ENCODE peak calls at places on chromosomes 16 and 17, in ten cellular contexts. One of them, this sample, is unnamed.
A peak's percentile ranks its signal among the peaks of the same experiment; 100 is the strongest.

GRCh38 chr17:50127661-50128361 is 2.1 kb downstream of the SAMD14 start:
- DNase-seq in endothelial cell of umbilical vein: peak; percentile 51
- DNase-seq in fibroblast of lung: no peak
- DNase-seq in IMR-90: peak; percentile 45
- DNase-seq in GM23248: no peak
- DNase-seq in H9: no peak
- DNase-seq in PC-3: peak; percentile 35
- DNase-seq in DND-41: no peak
- DNase-seq in hepatocyte: no peak
- DNase-seq in neural progenitor cell: no peak
- DNase-seq in this sample: peak; percentile 55

GRCh38 chr16:78673157-78673556 is 573.7 kb downstream of the WWOX start:
- DNase-seq in endothelial cell of umbilical vein: no peak
- DNase-seq in fibroblast of lung: no peak
- DNase-seq in IMR-90: no peak
- DNase-seq in GM23248: no peak
- DNase-seq in H9: no peak
- DNase-seq in PC-3: no peak
- DNase-seq in DND-41: no peak
- DNase-seq in hepatocyte: no peak
- DNase-seq in neural progenitor cell: no peak
- DNase-seq in this sample: no peak

GRCh38 chr16:84334058-84334457 is 34.3 kb upstream of the ATP2C2 start:
- DNase-seq in endothelial cell of umbilical vein: no peak
- DNase-seq in fibroblast of lung: no peak
- DNase-seq in IMR-90: no peak
- DNase-seq in GM23248: no peak
- DNase-seq in H9: no peak
- DNase-seq in PC-3: no peak
- DNase-seq in DND-41: no peak
- DNase-seq in hepatocyte: no peak
- DNase-seq in neural progenitor cell: no peak
- DNase-seq in this sample: no peak

GRCh38 chr16:68781784-68782183 is 44.7 kb downstream of the CDH1 start:
- DNase-seq in endothelial cell of umbilical vein: no peak
- DNase-seq in fibroblast of lung: no peak
- DNase-seq in IMR-90: no peak
- DNase-seq in GM23248: no peak
- DNase-seq in H9: no peak
- DNase-seq in PC-3: no peak
- DNase-seq in DND-41: no peak
- DNase-seq in hepatocyte: no peak
- DNase-seq in neural progenitor cell: no peak
- DNase-seq in this sample: no peak

GRCh38 chr17:38921756-38922411 is 3.5 kb upstream of the LASP1NB start:
- DNase-seq in endothelial cell of umbilical vein: no peak
- DNase-seq in fibroblast of lung: no peak
- DNase-seq in IMR-90: no peak
- DNase-seq in GM23248: peak; percentile 21
- DNase-seq in H9: no peak
- DNase-seq in PC-3: no peak
- DNase-seq in DND-41: no peak
- DNase-seq in hepatocyte: no peak
- DNase-seq in neural progenitor cell: no peak
- DNase-seq in this sample: peak; percentile 26

GRCh38 chr17:67285360-67285759 is 40.4 kb upstream of the HELZ start:
- DNase-seq in endothelial cell of umbilical vein: no peak
- DNase-seq in fibroblast of lung: no peak
- DNase-seq in IMR-90: no peak
- DNase-seq in GM23248: no peak
- DNase-seq in H9: no peak
- DNase-seq in PC-3: peak; percentile 63
- DNase-seq in DND-41: no peak
- DNase-seq in hepatocyte: no peak
- DNase-seq in neural progenitor cell: no peak
- DNase-seq in this sample: no peak

GRCh38 chr17:48725005-48725293 is 2.0 kb downstream of the PRAC2 start:
- DNase-seq in endothelial cell of umbilical vein: no peak
- DNase-seq in fibroblast of lung: no peak
- DNase-seq in IMR-90: no peak
- DNase-seq in GM23248: peak; percentile 29
- DNase-seq in H9: no peak
- DNase-seq in PC-3: peak; percentile 57
- DNase-seq in DND-41: no peak
- DNase-seq in hepatocyte: no peak
- DNase-seq in neural progenitor cell: no peak
- DNase-seq in this sample: no peak

GRCh38 chr17:64378890-64379354 is 11.7 kb downstream of the PECAM1 start:
- DNase-seq in endothelial cell of umbilical vein: peak; percentile 83
- DNase-seq in fibroblast of lung: peak; percentile 62
- DNase-seq in IMR-90: no peak
- DNase-seq in GM23248: no peak
- DNase-seq in H9: no peak
- DNase-seq in PC-3: peak; percentile 74
- DNase-seq in DND-41: no peak
- DNase-seq in hepatocyte: no peak
- DNase-seq in neural progenitor cell: no peak
- DNase-seq in this sample: no peak

GRCh38 chr16:67101683-67102082 is 8.1 kb upstream of the PHAF1 start:
- DNase-seq in endothelial cell of umbilical vein: no peak
- DNase-seq in fibroblast of lung: no peak
- DNase-seq in IMR-90: peak; percentile 72
- DNase-seq in GM23248: peak; percentile 91
- DNase-seq in H9: no peak
- DNase-seq in PC-3: no peak
- DNase-seq in DND-41: no peak
- DNase-seq in hepatocyte: no peak
- DNase-seq in neural progenitor cell: no peak
- DNase-seq in this sample: no peak

GRCh38 chr16:68448360-68448970 is at the start of gene SMPD3:
- DNase-seq in endothelial cell of umbilical vein: peak; percentile 98
- DNase-seq in fibroblast of lung: peak; percentile 99
- DNase-seq in IMR-90: peak; percentile 97
- DNase-seq in GM23248: peak; percentile 99
- DNase-seq in H9: peak; percentile 100
- DNase-seq in PC-3: peak; percentile 92
- DNase-seq in DND-41: peak; percentile 100
- DNase-seq in hepatocyte: peak; percentile 99
- DNase-seq in neural progenitor cell: peak; percentile 100
- DNase-seq in this sample: peak; percentile 100

GRCh38 chr17:78958556-78959191 is 21.0 kb downstream of the LGALS3BP start:
- DNase-seq in endothelial cell of umbilical vein: no peak
- DNase-seq in fibroblast of lung: no peak
- DNase-seq in IMR-90: no peak
- DNase-seq in GM23248: peak; percentile 33
- DNase-seq in H9: peak; percentile 26
- DNase-seq in PC-3: peak; percentile 42
- DNase-seq in DND-41: no peak
- DNase-seq in hepatocyte: peak; percentile 82
- DNase-seq in neural progenitor cell: no peak
- DNase-seq in this sample: no peak

GRCh38 chr16:23365602-23366240 is 63.6 kb downstream of the SCNN1B start:
- DNase-seq in endothelial cell of umbilical vein: peak; percentile 85
- DNase-seq in fibroblast of lung: no peak
- DNase-seq in IMR-90: no peak
- DNase-seq in GM23248: no peak
- DNase-seq in H9: no peak
- DNase-seq in PC-3: peak; percentile 56
- DNase-seq in DND-41: no peak
- DNase-seq in hepatocyte: no peak
- DNase-seq in neural progenitor cell: no peak
- DNase-seq in this sample: peak; percentile 25

GRCh38 chr16:9096416-9096952 is 5.0 kb downstream of the HAPSTR1 start:
- DNase-seq in endothelial cell of umbilical vein: no peak
- DNase-seq in fibroblast of lung: no peak
- DNase-seq in IMR-90: no peak
- DNase-seq in GM23248: no peak
- DNase-seq in H9: no peak
- DNase-seq in PC-3: peak; percentile 79
- DNase-seq in DND-41: no peak
- DNase-seq in hepatocyte: no peak
- DNase-seq in neural progenitor cell: no peak
- DNase-seq in this sample: no peak

GRCh38 chr16:68722119-68723024 is 14.7 kb upstream of the CDH1 start:
- DNase-seq in endothelial cell of umbilical vein: no peak
- DNase-seq in fibroblast of lung: no peak
- DNase-seq in IMR-90: no peak
- DNase-seq in GM23248: no peak
- DNase-seq in H9: no peak
- DNase-seq in PC-3: no peak
- DNase-seq in DND-41: no peak
- DNase-seq in hepatocyte: no peak
- DNase-seq in neural progenitor cell: no peak
- DNase-seq in this sample: no peak

GRCh38 chr16:8961811-8962390 is 1.8 kb downstream of the USP7 start:
- DNase-seq in endothelial cell of umbilical vein: peak; percentile 10
- DNase-seq in fibroblast of lung: no peak
- DNase-seq in IMR-90: no peak
- DNase-seq in GM23248: no peak
- DNase-seq in H9: no peak
- DNase-seq in PC-3: peak; percentile 11
- DNase-seq in DND-41: no peak
- DNase-seq in hepatocyte: no peak
- DNase-seq in neural progenitor cell: peak; percentile 56
- DNase-seq in this sample: no peak

GRCh38 chr16:12062343-12063003 is 85.9 kb downstream of the SNX29 start:
- DNase-seq in endothelial cell of umbilical vein: peak; percentile 48
- DNase-seq in fibroblast of lung: peak; percentile 87
- DNase-seq in IMR-90: peak; percentile 72
- DNase-seq in GM23248: peak; percentile 99
- DNase-seq in H9: no peak
- DNase-seq in PC-3: peak; percentile 74
- DNase-seq in DND-41: no peak
- DNase-seq in hepatocyte: no peak
- DNase-seq in neural progenitor cell: no peak
- DNase-seq in this sample: no peak

GRCh38 chr17:18129041-18129502 is 20.5 kb downstream of the MYO15A start:
- DNase-seq in endothelial cell of umbilical vein: peak; percentile 24
- DNase-seq in fibroblast of lung: peak; percentile 72
- DNase-seq in IMR-90: peak; percentile 68
- DNase-seq in GM23248: peak; percentile 51
- DNase-seq in H9: no peak
- DNase-seq in PC-3: peak; percentile 87
- DNase-seq in DND-41: no peak
- DNase-seq in hepatocyte: no peak
- DNase-seq in neural progenitor cell: no peak
- DNase-seq in this sample: no peak

DNA sequence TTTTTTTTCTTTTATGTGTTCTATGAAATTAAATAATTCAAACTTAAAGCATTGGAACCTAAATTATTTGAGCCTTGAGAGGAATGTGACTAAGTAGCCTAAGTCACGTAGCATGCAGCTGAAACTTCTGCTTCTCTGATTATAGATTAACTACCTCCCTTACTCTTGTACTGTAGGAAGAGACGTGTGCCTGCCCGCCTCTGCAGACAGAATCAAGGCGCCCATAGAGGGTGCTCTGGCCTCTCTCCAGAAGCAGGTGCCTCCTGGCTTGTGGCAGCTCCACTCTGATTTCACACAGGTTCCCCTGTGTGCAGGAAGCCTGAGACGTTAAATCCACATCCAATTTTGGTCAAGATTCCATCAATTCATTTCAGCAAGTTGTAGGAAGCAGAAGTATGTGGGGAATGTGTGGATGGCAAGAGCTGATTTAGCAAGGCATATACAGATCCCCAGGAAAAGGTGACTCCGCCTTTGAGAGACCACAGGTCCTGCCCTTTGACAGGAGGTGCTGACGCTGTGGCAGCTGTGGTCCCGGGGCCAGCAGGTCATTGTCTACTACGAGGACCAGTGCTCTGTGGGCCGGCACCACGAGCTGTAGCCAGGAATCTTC is 1418.8 kb downstream of the CDH11 start:
- DNase-seq in endothelial cell of umbilical vein: no peak
- DNase-seq in fibroblast of lung: no peak
- DNase-seq in IMR-90: no peak
- DNase-seq in GM23248: no peak
- DNase-seq in H9: peak; percentile 59
- DNase-seq in PC-3: no peak
- DNase-seq in DND-41: no peak
- DNase-seq in hepatocyte: peak; percentile 63
- DNase-seq in neural progenitor cell: peak; percentile 14
- DNase-seq in this sample: peak; percentile 41
- H3K4me1 ChIP-seq in endothelial cell of umbilical vein: no peaks in the 10 kb centered on the region
- H3K4me1 ChIP-seq in fibroblast of lung: no peaks in the 10 kb centered on the region
- H3K4me1 ChIP-seq in IMR-90: no peaks in the 10 kb centered on the region
- H3K4me1 ChIP-seq in GM23248: no peaks in the 10 kb centered on the region
- H3K4me1 ChIP-seq in H9: no peaks in the 10 kb centered on the region
- H3K4me1 ChIP-seq in PC-3: no peaks in the 10 kb centered on the region
- H3K4me1 ChIP-seq in DND-41: no peaks in the 10 kb centered on the region
- H3K4me1 ChIP-seq in hepatocyte: no peaks in the 10 kb centered on the region
- H3K4me1 ChIP-seq in neural progenitor cell: no peaks in the 10 kb centered on the region
- H3K4me1 ChIP-seq in this sample: no peaks in the 10 kb centered on the region

DNA sequence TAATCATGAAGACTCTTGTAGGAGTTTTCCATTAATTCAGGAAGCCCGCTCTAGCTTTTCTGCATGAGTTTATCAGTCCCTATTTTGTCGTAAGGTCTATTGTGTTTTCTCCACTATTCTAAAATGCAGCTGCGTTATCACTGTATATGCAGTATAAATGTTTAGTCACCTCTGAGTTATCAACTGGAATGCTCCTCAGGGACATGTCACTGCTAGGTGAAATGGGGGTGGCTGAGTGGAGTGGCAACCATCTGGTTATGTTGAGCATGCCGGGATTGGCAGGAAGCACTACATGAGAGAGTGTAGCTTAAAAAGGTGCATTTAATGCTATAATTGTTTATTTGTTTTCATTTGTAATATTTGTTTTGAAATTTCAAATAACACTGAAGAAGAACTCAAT is 285.2 kb upstream of the ELAC2 start:
- DNase-seq in endothelial cell of umbilical vein: no peak
- DNase-seq in fibroblast of lung: no peak
- DNase-seq in IMR-90: no peak
- DNase-seq in GM23248: no peak
- DNase-seq in H9: no peak
- DNase-seq in PC-3: no peak
- DNase-seq in DND-41: no peak
- DNase-seq in hepatocyte: peak; percentile 23
- DNase-seq in neural progenitor cell: no peak
- DNase-seq in this sample: no peak
- H4K20me1 ChIP-seq in endothelial cell of umbilical vein: no peaks in the 10 kb centered on the region
- H4K20me1 ChIP-seq in fibroblast of lung: no peaks in the 10 kb centered on the region
- H4K20me1 ChIP-seq in IMR-90: no peaks in the 10 kb centered on the region
- H4K20me1 ChIP-seq in GM23248: no peaks in the 10 kb centered on the region
- H4K20me1 ChIP-seq in H9: no peaks in the 10 kb centered on the region
- H4K20me1 ChIP-seq in PC-3: no peaks in the 10 kb centered on the region
- H4K20me1 ChIP-seq in DND-41: no peaks in the 10 kb centered on the region
- H4K20me1 ChIP-seq in hepatocyte: no peaks in the 10 kb centered on the region
- H4K20me1 ChIP-seq in neural progenitor cell: no peaks in the 10 kb centered on the region
- H4K20me1 ChIP-seq in this sample: no peaks in the 10 kb centered on the region

GRCh38 chr16:24580665-24581064 is 41.3 kb downstream of the RBBP6 start:
- DNase-seq in endothelial cell of umbilical vein: peak; percentile 55
- DNase-seq in fibroblast of lung: peak; percentile 76
- DNase-seq in IMR-90: peak; percentile 62
- DNase-seq in GM23248: peak; percentile 67
- DNase-seq in H9: no peak
- DNase-seq in PC-3: peak; percentile 53
- DNase-seq in DND-41: no peak
- DNase-seq in hepatocyte: peak; percentile 6
- DNase-seq in neural progenitor cell: no peak
- DNase-seq in this sample: no peak
- H3K4me2 ChIP-seq in endothelial cell of umbilical vein: no peak overlapping the region
- H3K4me2 ChIP-seq in fibroblast of lung: peak overlapping the region; percentile 35
- H3K4me2 ChIP-seq in IMR-90: no peak overlapping the region
- H3K4me2 ChIP-seq in GM23248: no peak overlapping the region
- H3K4me2 ChIP-seq in H9: no peak overlapping the region
- H3K4me2 ChIP-seq in PC-3: peak overlapping the region; percentile 16
- H3K4me2 ChIP-seq in DND-41: no peak overlapping the region
- H3K4me2 ChIP-seq in hepatocyte: no peak overlapping the region
- H3K4me2 ChIP-seq in neural progenitor cell: no peak overlapping the region
- H3K4me2 ChIP-seq in this sample: no peak overlapping the region

GRCh38 chr17:60493847-60494321 is 32.2 kb downstream of the APPBP2 start:
- DNase-seq in endothelial cell of umbilical vein: no peak
- DNase-seq in fibroblast of lung: no peak
- DNase-seq in IMR-90: peak; percentile 60
- DNase-seq in GM23248: peak; percentile 60
- DNase-seq in H9: no peak
- DNase-seq in PC-3: no peak
- DNase-seq in DND-41: no peak
- DNase-seq in hepatocyte: no peak
- DNase-seq in neural progenitor cell: no peak
- DNase-seq in this sample: no peak
- H3K4me1 ChIP-seq in endothelial cell of umbilical vein: no peaks in the 10 kb centered on the region
- H3K4me1 ChIP-seq in fibroblast of lung: no peaks in the 10 kb centered on the region
- H3K4me1 ChIP-seq in IMR-90: peaks cover 2% of the 10 kb centered on the region
- H3K4me1 ChIP-seq in GM23248: no peaks in the 10 kb centered on the region
- H3K4me1 ChIP-seq in H9: no peaks in the 10 kb centered on the region
- H3K4me1 ChIP-seq in PC-3: no peaks in the 10 kb centered on the region
- H3K4me1 ChIP-seq in DND-41: no peaks in the 10 kb centered on the region
- H3K4me1 ChIP-seq in hepatocyte: no peaks in the 10 kb centered on the region
- H3K4me1 ChIP-seq in neural progenitor cell: no peaks in the 10 kb centered on the region
- H3K4me1 ChIP-seq in this sample: no peaks in the 10 kb centered on the region